ENCODE peak calls at places on chromosomes 4 and X, in four cellular contexts. W is OCI-LY7, N is HCT116, Z is heart left ventricle. I is an unnamed sample. For H3K4me1, the result is how much of the 10 kb centered on the place peaks cover.

GRCh38 chr4:98939892-98940298 is 11.0 kb upstream of the EIF4E start:
- DNase-seq in N (peak), W (peak), Z (no peak), I (no peak)

GRCh38 chrX:57933321-57933720 is 23.1 kb upstream of the ZXDA start:
- DNase-seq in N (no peak), Z (no peak), W (no peak), I (no peak)

GRCh38 chr4:132557660-132558059 is 591.4 kb upstream of the PCDH10 start:
- DNase-seq in N (peak), W (peak), Z (no peak), I (no peak)

GRCh38 chr4:89797117-89797516 is 39.8 kb downstream of the SNCA start:
- DNase-seq in W (no peak), N (no peak), Z (no peak), I (peak)

GRCh38 chr4:82437285-82438005 is 7.1 kb downstream of the ENOPH1 start:
- DNase-seq in N (no peak), W (no peak), Z (no peak), I (no peak)

GRCh38 chr4:176927664-176928063 is 134.9 kb upstream of the VEGFC start:
- DNase-seq in W (no peak), N (no peak), Z (no peak), I (no peak)

GRCh38 chr4:42397256-42397634 is at the start of gene SHISA3:
- DNase-seq in N (no peak), Z (no peak), W (peak), I (no peak)

GRCh38 chr4:36349904-36350554 is 68.6 kb downstream of the DTHD1 start:
- DNase-seq in Z (no peak), W (no peak), N (no peak), I (no peak)

GRCh38 chr4:7824218-7824617 is 115.4 kb downstream of the AFAP1 start:
- DNase-seq in N (no peak), Z (no peak), W (no peak), I (no peak)

GRCh38 chrX:130086414-130087207 is 23.7 kb downstream of the ELF4 start:
- DNase-seq in Z (peak), W (peak), N (no peak), I (no peak)

GRCh38 chrX:2243913-2244460 is 256.8 kb downstream of the DHRSX start:
- DNase-seq in W (no peak), N (no peak), Z (no peak), I (no peak)

GRCh38 chrX:3244955-3245354 is 101.5 kb downstream of the MXRA5 start:
- DNase-seq in W (no peak), N (no peak), Z (no peak), I (no peak)

GRCh38 chr4:47525154-47525819 is 40.2 kb downstream of the ATP10D start:
- DNase-seq in W (no peak), Z (no peak), N (peak), I (no peak)

DNA sequence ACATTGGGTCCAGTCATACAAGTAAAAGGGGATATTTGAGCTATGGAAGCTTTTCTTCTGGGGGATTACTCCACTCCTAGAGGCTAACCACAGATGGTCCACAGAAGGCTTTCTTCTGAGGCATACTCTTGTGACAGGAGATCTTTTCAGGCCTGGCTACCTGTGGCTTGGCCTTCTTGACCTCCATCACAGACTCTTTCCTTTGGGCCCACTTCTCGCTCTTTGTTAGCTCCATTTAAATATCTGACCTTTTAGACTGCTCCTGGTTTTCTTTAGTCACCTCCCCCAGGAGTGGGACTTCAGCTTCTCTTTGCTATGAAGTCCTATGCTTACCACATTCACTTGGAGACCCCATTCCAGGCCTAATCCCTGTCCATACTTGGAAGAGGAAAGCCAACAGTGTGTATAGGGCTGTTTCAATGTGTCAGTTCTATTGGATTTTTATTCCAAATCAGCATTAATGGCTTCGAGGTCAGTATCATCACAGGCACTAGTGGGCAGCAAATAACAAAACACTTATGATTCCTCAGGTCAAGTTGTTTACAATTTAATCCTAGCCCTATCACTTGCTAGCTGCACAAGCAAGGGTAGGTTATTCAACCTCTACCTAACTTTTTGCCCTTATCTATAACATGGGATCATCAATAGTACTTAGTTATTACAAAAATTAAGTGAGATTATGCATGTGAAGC is 26.3 kb downstream of the GPC3 start:
- DNase-seq in N (no peak), W (no peak), Z (no peak), I (no peak)
- TF ChIP-seq CTCF in N (no peak), W (no peak), Z (no peak), I (no peak)

GRCh38 chr4:20395160-20395773 is 143.6 kb downstream of the SLIT2 start:
- DNase-seq in W (peak), Z (no peak), N (peak), I (peak)
- H3K27ac ChIP-seq in W (no peak), Z (no peak), N (no peak), I (no peak)

GRCh38 chr4:139749313-139749712 is 83.7 kb downstream of the MGST2 start:
- DNase-seq in W (no peak), Z (no peak), N (no peak), I (no peak)
- H3K4me1 ChIP-seq in W (under half), Z (under half), N (under half), I (under half)

GRCh38 chrX:113157496-113157895 is 316.9 kb upstream of the AMOT start:
- DNase-seq in W (no peak), N (no peak), Z (no peak), I (no peak)
- TF ChIP-seq CTCF in W (no peak), N (no peak), Z (no peak), I (no peak)

GRCh38 chr4:37896206-37896605 is 5.3 kb downstream of the TBC1D1 start:
- DNase-seq in W (no peak), N (no peak), Z (no peak), I (no peak)
- H3K27ac ChIP-seq in W (no peak), N (no peak), Z (no peak), I (no peak)

GRCh38 chr4:76219299-76220055 is 5.9 kb upstream of the SCARB2 start:
- DNase-seq in N (no peak), W (no peak), Z (no peak), I (no peak)

GRCh38 chr4:76215120-76215519 is 1.5 kb upstream of the SCARB2 start:
- DNase-seq in N (no peak), W (no peak), Z (no peak), I (no peak)

GRCh38 chr4:76216521-76216920 is 2.9 kb upstream of the SCARB2 start:
- DNase-seq in N (no peak), W (no peak), Z (no peak), I (no peak)

GRCh38 chr4:76214269-76214628 is 625 bp upstream of the SCARB2 start:
- DNase-seq in W (no peak), N (no peak), Z (no peak), I (no peak)

DNA sequence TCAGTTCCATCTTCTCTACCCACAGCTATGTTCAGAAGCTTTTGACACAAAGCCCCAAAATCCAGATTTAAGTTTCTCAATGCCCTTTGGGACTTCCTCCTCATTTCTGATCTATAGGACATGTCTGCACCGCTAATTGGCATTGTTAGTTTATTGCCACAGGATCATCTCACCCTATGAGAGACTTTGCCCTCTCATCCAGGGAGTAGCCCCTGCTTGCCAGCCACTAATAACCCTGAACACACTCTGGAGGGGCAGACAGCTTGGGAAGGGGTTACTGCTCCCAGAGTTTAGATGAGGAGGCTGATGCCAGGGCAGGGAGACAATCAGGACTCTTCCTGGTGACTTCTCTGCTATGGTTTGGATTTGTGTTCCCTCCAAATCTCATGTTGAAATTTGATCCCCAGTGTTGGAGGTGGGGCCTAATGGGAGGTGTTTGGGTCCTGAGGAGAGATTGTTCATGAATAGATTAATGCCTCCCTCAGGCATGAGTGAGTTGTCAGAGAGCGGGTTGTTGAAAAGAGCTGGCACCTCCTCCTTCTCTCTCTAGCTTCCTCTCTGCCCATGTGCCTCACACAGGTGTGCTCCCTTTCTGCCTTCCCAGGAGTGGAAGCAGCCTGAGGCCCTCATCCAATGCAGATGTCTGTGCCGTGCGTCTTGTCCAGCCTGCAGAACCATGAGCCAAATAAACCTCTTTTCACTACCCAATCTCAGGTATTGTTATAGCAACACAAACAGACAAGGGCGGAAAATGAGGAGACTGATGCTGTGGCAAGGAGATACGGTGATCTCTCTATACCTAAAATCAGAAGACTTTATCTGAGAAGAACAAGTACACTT is 3.6 kb upstream of the SCARB2 start:
- DNase-seq in W (no peak), N (no peak), Z (no peak), I (no peak)
- H3K4me1 ChIP-seq in W (under half), N (under half), Z (under half), I (under half)

GRCh38 chr4:111630705-111631104 is 514.5 kb upstream of the FAM241A start:
- DNase-seq in Z (no peak), W (peak), N (peak), I (no peak)
- TF ChIP-seq CTCF in Z (no peak), W (peak), N (no peak), I (no peak)

GRCh38 chr4:109691411-109691920 is 11.8 kb downstream of the CASP6 start:
- DNase-seq in Z (no peak), N (no peak), W (no peak), I (no peak)

GRCh38 chr4:109690690-109691410 is 12.4 kb downstream of the CASP6 start:
- DNase-seq in N (no peak), Z (no peak), W (no peak), I (no peak)
- H3K27ac ChIP-seq in N (no peak), Z (no peak), W (no peak), I (no peak)

GRCh38 chr4:76305971-76306881 is at the start of gene STBD1:
- DNase-seq in Z (peak), N (peak), W (no peak), I (peak)
- H3K4me1 ChIP-seq in Z (under half), N (under half), W (under half), I (under half)